ENCODE peak calls at places on chromosomes 6 and 20, in five cellular contexts. G is H9, J is GM10248, A is glutamatergic neuron, S is ascending aorta. Y is an unnamed sample.

GRCh38 chr6:81814365-81815109 is 62.1 kb upstream of the TENT5A start:
- DNase-seq in G (no peak), J (no peak), A (no peak), S (no peak), Y (no peak)

GRCh38 chr20:44134897-44135810 is 51.8 kb downstream of the JPH2 start:
- DNase-seq in G (no peak), J (peak), A (no peak), S (no peak), Y (no peak)

GRCh38 chr6:16333580-16333979 is 95.2 kb downstream of the GMPR start:
- DNase-seq in G (no peak), J (no peak), A (no peak), S (no peak), Y (no peak)

GRCh38 chr20:53678315-53678989 is 84.8 kb upstream of the ZNF217 start:
- DNase-seq in G (no peak), J (no peak), A (no peak), S (no peak), Y (no peak)

GRCh38 chr6:157966990-157967389 is 14.7 kb upstream of the SYNJ2 start:
- DNase-seq in G (no peak), J (no peak), A (no peak), S (no peak), Y (no peak)

GRCh38 chr6:169975286-169975685 is 223.9 kb downstream of the ERMARD start:
- DNase-seq in G (no peak), J (no peak), A (peak), S (peak), Y (no peak)

GRCh38 chr6:14966111-14966901 is 279.6 kb upstream of the JARID2 start:
- DNase-seq in G (peak), J (no peak), A (no peak), S (no peak), Y (no peak)

GRCh38 chr6:32609731-32610640 is 20.3 kb upstream of the HLA-DRB1 start:
- DNase-seq in G (peak), J (peak), A (no peak), S (no peak), Y (peak)

GRCh38 chr20:47597090-47597489 is 95.4 kb downstream of the NCOA3 start:
- DNase-seq in G (no peak), J (no peak), A (no peak), S (no peak), Y (no peak)

GRCh38 chr20:47603260-47603659 is 101.6 kb downstream of the NCOA3 start:
- DNase-seq in G (no peak), J (no peak), A (peak), S (no peak), Y (no peak)

GRCh38 chr20:47600967-47601547 is 99.4 kb downstream of the NCOA3 start:
- DNase-seq in G (no peak), J (no peak), A (no peak), S (no peak), Y (no peak)

GRCh38 chr20:47596003-47596571 is 94.4 kb downstream of the NCOA3 start:
- DNase-seq in G (no peak), J (no peak), A (no peak), S (no peak), Y (no peak)

GRCh38 chr20:47598911-47599745 is 97.4 kb downstream of the NCOA3 start:
- DNase-seq in G (no peak), J (no peak), A (no peak), S (no peak), Y (no peak)
- TF ChIP-seq CTCF in G (no peak), J (no peak), A (no peak), S (no peak), Y (no peak)

DNA sequence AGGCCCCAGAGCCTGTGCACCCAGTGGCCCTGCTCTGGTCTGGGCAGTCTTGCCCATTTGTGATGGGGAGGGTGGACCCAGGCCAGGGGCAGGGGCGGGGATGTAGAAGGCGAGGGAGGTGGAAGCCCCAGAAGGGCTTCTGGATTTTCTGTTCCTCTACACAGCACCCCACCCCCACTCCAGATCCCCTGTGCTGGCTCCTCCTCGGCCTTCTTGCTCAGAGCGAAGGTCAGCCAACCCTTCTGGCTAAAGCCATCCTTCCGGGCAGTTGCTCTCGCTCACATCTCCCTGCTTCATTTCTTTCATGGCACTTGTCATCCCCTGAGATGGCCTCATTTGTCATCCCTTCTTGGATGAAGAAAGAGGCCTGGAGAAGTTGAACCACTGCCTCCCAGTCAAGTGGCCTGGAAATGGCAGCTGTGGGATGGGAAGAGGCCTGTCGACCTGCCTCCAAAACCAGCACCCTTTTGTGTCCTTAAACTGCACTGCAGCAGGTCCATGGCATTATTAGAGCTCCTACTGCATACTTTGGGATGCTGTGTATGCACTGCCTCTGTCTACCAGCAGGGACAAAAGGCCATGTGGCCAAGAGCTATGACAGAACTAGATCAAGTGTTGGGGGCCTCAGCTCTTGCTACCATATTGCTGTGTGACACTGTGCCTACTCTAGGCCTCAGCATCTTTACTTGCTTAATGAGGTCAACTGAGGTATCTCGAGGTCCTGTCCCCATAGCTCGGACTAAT is 19.9 kb downstream of the PEDS1 start:
- DNase-seq in G (no peak), J (no peak), A (no peak), S (no peak), Y (no peak)
- TF ChIP-seq CTCF in G (peak), J (no peak), A (peak), S (no peak), Y (no peak)

GRCh38 chr6:27251672-27252251 is 4.3 kb downstream of the PRSS16 start:
- DNase-seq in G (peak), J (peak), A (peak), S (no peak), Y (no peak)
- TF ChIP-seq CTCF in G (peak), J (peak), A (peak), S (no peak), Y (no peak)

GRCh38 chr20:62477669-62478450 is 2.1 kb upstream of the GATA5 start:
- DNase-seq in G (no peak), J (no peak), A (peak), S (no peak), Y (no peak)
- TF ChIP-seq CTCF in G (peak), J (no peak), A (no peak), S (no peak), Y (no peak)

GRCh38 chr6:134415681-134416080 is 97.8 kb upstream of the SGK1 start:
- DNase-seq in G (no peak), J (no peak), A (no peak), S (no peak), Y (no peak)

GRCh38 chr6:134419717-134420116 is 101.8 kb upstream of the SGK1 start:
- DNase-seq in G (no peak), J (no peak), A (no peak), S (no peak), Y (no peak)

GRCh38 chr6:134414793-134415192 is 96.9 kb upstream of the SGK1 start:
- DNase-seq in G (no peak), J (no peak), A (no peak), S (no peak), Y (no peak)

GRCh38 chr6:134415194-134415593 is 97.3 kb upstream of the SGK1 start:
- DNase-seq in G (no peak), J (no peak), A (no peak), S (no peak), Y (no peak)

GRCh38 chr6:134416501-134417154 is 98.7 kb upstream of the SGK1 start:
- DNase-seq in G (no peak), J (no peak), A (no peak), S (no peak), Y (no peak)
- TF ChIP-seq CTCF in G (no peak), J (no peak), A (no peak), S (no peak), Y (no peak)

GRCh38 chr6:63525186-63525878 is 46.9 kb upstream of the LOC128125822 start:
- DNase-seq in G (peak), J (peak), A (no peak), S (no peak), Y (no peak)
- TF ChIP-seq CTCF in G (peak), J (no peak), A (no peak), S (no peak), Y (no peak)

DNA sequence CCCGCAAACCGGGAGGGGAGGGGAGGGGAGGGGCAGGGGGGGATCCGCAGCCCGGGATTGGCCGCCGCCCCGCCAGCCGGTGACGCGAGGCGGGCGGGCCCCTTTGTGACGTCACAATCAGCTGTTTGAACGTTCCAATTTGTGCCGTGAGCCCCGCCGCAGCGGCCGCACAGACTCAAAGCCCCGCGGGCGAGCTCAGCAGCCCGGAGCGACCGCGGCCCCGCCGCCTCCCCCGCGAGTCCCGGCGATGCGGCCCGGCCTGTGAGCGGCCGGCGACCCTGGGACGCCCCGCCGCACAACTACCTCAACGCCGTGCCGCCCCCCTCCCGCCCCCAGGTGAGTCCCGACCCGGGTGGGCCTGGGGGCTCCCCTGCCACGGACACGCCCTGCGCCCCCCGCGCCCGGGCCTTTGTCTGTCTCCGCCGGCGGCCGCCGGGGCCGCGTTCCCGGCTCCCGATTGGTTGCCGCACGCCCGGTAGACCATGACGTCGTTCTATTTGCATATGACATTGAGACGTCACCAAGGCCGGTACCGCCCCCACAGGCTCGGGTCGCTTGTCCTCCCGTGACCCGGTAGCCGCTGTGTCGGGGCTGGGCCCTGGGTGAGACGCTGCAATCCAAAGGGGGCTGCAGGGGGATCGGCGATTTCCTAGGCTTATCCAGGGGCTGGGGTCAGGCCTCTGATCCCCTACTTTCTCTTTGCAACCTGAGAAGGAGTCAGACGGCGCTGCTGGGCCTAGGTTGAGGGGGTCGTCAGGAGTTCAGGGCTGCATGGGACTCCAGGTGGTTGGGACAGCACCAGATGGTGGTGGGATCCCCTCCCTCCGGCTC is at the start of gene TP53INP2:
- DNase-seq in G (peak), J (peak), A (peak), S (peak), Y (peak)
- TF ChIP-seq CTCF in G (no peak), J (no peak), A (no peak), S (no peak), Y (no peak)

DNA sequence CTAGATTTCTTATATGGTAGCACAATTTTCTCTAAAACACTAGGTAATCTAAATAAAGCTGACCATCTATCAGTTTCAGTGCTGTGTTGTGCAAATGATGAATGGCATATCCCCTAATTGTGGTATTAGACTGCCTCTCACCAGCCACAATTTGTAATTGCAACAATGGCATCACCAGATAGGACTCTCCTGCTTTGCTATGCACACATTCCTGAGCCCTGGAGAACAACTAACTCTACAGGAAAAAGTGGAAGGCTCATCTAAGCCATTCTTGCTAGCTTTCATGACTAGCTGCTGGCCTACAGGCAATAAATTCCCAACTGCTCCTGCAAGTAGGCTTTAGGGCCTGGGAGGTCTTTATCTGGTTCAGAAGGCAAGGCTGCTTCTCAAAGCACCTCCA is 974.1 kb downstream of the EYS start:
- DNase-seq in G (no peak), J (no peak), A (no peak), S (no peak), Y (no peak)
- TF ChIP-seq CTCF in G (peak), J (no peak), A (no peak), S (no peak), Y (no peak)

GRCh38 chr20:588932-589672 is 21.0 kb downstream of the TCF15 start:
- DNase-seq in G (no peak), J (peak), A (no peak), S (no peak), Y (no peak)
- TF ChIP-seq CTCF in G (no peak), J (peak), A (no peak), S (no peak), Y (no peak)